ENCODE peak calls at places on chromosomes 6 and 20, in seven cellular contexts. H is CD4-positive, alpha-beta T cell; R is foreskin fibroblast; N is GM12865; D is Peyer's patch; L is fibroblast of the aortic adventitia; K is tibial artery. I is an unnamed sample.

GRCh38 chr6:158020811-158021210 is 39.1 kb downstream of the SYNJ2 start:
- DNase-seq in H (no peak), R (no peak), N (no peak), D (no peak), L (no peak), K (no peak), I (no peak)

GRCh38 chr6:144646066-144646800 is 361.1 kb downstream of the UTRN start:
- DNase-seq in H (no peak), R (no peak), N (no peak), D (no peak), L (no peak), K (no peak), I (no peak)

GRCh38 chr6:154993026-154993425 is 2.1 kb upstream of the TIAM2 start:
- DNase-seq in H (no peak), R (peak), N (no peak), D (no peak), L (no peak), K (no peak), I (no peak)

GRCh38 chr6:122734529-122735203 is 44.9 kb upstream of the FABP7 start:
- DNase-seq in H (no peak), R (no peak), N (no peak), D (no peak), L (no peak), K (no peak), I (no peak)

GRCh38 chr6:7138921-7139358 is 31.2 kb downstream of the RREB1 start:
- DNase-seq in H (no peak), R (no peak), N (peak), D (peak), L (no peak), K (no peak), I (no peak)

GRCh38 chr6:144219056-144219685 is 66.0 kb upstream of the UTRN start:
- DNase-seq in H (no peak), R (peak), N (peak), D (no peak), L (peak), K (no peak), I (no peak)

GRCh38 chr6:21587182-21587924 is 6.2 kb upstream of the SOX4 start:
- DNase-seq in H (no peak), R (peak), N (peak), D (no peak), L (peak), K (peak), I (peak)

GRCh38 chr20:22577515-22578220 is 6.7 kb downstream of the FOXA2 start:
- DNase-seq in H (no peak), R (no peak), N (no peak), D (no peak), L (no peak), K (no peak), I (no peak)

GRCh38 chr20:25053207-25054132 is 4.5 kb downstream of the ACSS1 start:
- DNase-seq in H (no peak), R (peak), N (no peak), D (no peak), L (peak), K (peak), I (no peak)

GRCh38 chr6:2939315-2940009 is 31.9 kb downstream of the SERPINB6 start:
- DNase-seq in H (no peak), R (no peak), N (no peak), D (peak), L (no peak), K (no peak), I (no peak)

GRCh38 chr6:1789092-1789491 is 179.4 kb downstream of the FOXC1 start:
- DNase-seq in H (no peak), R (no peak), N (no peak), D (no peak), L (peak), K (no peak), I (no peak)

DNA sequence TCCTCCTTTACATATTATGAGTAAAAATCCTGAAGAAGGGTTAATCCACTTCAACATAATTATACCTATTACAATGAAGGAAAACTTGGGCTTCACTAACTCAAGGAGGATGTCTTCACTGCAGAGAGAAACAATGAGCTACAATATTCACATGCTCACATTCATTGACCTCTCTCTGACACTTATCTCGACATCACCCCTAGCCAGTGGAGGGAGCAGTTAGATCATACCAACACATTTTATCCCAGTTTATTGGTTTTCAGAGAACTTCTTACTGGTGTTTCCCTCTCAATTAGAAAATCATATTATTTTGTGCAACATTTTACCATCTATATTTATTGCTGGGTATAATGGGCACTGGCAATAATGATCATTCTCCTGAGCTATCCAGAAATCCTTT is 646.5 kb downstream of the TENT5A start:
- DNase-seq in H (no peak), R (no peak), N (no peak), D (no peak), L (peak), K (no peak), I (no peak)
- TF ChIP-seq CTCF in H (no peak), R (no peak), N (no peak), D (no peak), L (peak), K (no peak), I (no peak)

GRCh38 chr6:14002176-14002947 is 77.6 kb downstream of the RNF182 start:
- DNase-seq in H (no peak), R (no peak), N (no peak), D (no peak), L (no peak), K (no peak), I (no peak)
- TF ChIP-seq CTCF in H (no peak), R (no peak), N (no peak), D (no peak), L (no peak), K (no peak), I (no peak)

DNA sequence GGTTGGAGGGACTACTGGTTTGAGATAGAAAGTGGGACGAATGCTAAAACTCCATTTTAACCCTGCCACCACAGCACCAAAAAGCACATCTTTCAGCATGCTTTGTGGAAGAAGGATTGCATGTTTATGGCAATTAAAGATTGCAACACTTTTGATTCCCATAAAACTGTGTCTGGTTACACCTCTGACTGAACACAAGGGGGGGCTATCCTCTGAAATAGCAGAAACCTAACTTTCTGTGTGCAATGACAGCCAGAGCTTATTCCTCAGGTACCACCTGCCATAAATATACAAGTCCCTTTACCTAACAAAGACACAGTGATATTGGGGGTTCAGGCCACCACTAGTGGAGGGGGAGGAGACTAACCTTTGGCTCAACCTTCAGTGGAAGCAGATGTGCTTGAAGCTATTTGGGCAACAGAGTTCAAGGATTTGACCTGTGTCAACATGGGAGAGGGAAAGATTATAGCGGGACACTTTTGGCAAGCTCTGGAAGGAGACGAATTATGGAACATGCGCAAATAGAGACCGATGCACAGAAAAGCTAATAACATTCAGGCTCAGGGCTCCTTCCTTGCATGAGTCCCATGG is 9.6 kb upstream of the PLG start:
- DNase-seq in H (no peak), R (no peak), N (peak), D (no peak), L (no peak), K (no peak), I (no peak)
- TF ChIP-seq CTCF in H (no peak), R (no peak), N (peak), D (no peak), L (no peak), K (no peak), I (no peak)

DNA sequence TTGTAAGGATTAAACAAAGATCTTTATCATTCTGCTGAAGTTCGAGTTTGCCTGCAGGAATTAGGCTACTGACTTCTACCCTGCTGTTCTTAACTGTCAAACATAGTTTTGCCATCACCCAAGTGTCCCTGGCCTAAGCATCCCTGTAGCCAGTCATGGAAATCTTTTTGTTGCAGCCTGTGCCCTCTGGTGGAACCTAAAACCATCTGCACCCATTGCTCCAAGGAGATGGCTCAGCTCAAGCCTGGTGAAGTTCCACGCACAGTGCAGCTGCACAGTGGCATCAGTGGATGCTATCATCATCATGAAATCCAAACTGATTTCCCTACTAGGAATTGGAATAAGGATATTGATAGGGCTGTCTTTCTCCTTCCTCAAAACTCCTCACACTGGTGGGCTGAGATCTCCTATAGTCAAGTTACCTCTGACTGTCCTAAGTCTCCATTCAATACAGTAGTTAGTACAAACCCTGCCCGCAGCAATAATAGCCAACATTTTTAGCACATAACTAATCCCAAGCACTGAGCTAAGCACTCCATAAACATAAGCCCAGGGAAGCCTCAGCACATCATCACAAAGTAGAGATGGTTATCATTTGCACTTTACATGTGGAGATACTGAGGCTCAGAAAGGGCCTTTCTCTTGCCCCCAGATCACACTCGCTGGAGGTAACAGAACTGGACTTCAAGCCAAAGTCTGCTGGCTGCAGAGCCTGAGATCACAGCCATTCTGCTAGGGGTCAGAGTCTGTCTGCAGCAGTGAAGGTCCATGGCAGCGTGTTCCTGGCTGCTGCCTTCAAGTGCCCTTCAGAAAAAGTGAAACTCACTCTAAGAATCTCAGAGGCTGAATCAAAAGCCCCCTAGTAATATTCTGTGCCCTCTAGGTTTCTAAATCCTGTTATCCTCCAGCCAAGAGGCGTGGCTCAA is 77.2 kb upstream of the MC3R start:
- DNase-seq in H (no peak), R (no peak), N (no peak), D (no peak), L (no peak), K (no peak), I (no peak)
- TF ChIP-seq CTCF in H (no peak), R (no peak), N (no peak), D (no peak), L (no peak), K (peak), I (no peak)

DNA sequence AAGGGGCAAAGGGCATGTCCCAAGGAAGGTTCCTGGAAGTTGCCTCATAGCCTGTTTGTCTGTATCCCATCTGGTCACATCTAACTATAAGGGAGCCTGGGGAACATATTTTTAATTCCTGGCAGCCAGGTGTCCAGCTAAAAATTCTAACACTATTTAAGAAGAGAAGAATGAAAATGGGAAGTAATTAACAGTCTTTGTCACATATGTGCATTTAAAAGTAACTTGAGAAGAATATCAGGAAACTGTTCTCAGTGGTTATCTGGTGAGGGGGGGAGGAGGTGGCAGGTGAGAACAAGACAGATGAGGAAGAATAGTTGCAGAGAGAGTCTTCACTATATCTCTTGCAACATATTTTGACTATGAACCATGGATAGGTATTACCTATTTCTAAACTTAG is 75.5 kb upstream of the ELOVL5 start:
- DNase-seq in H (no peak), R (no peak), N (no peak), D (no peak), L (no peak), K (no peak), I (no peak)
- TF ChIP-seq CTCF in H (no peak), R (no peak), N (no peak), D (no peak), L (no peak), K (no peak), I (no peak)

I was measured in CD14-positive monocyte.